ENCODE peak calls at places on chromosomes 3 and 15, in six cellular contexts. One of them, this sample, is unnamed.

GRCh38 chr15:63403254-63403945 is 21.8 kb upstream of the CA12 start:
- DNase-seq in endodermal cell: no peak
- DNase-seq in CD4-positive, alpha-beta T cell: no peak
- DNase-seq in astrocyte of the spinal cord: no peak
- DNase-seq in body of pancreas: no peak
- DNase-seq in kidney epithelial cell: no peak
- DNase-seq in this sample: no peak

GRCh38 chr3:22988566-22988965 is 214.6 kb upstream of the UBE2E2 start:
- DNase-seq in endodermal cell: no peak
- DNase-seq in CD4-positive, alpha-beta T cell: no peak
- DNase-seq in body of pancreas: no peak
- DNase-seq in kidney epithelial cell: peak
- DNase-seq in astrocyte of the spinal cord: no peak
- DNase-seq in this sample: no peak

GRCh38 chr3:18018491-18019177 is 276.2 kb upstream of the TBC1D5 start:
- DNase-seq in astrocyte of the spinal cord: peak
- DNase-seq in CD4-positive, alpha-beta T cell: no peak
- DNase-seq in kidney epithelial cell: no peak
- DNase-seq in endodermal cell: no peak
- DNase-seq in body of pancreas: no peak
- DNase-seq in this sample: no peak

GRCh38 chr15:76206325-76206976 is 104.8 kb downstream of the ETFA start:
- DNase-seq in CD4-positive, alpha-beta T cell: no peak
- DNase-seq in kidney epithelial cell: peak
- DNase-seq in astrocyte of the spinal cord: peak
- DNase-seq in body of pancreas: peak
- DNase-seq in endodermal cell: no peak
- DNase-seq in this sample: peak

GRCh38 chr3:132342615-132343014 is 25.4 kb downstream of the ACP3 start:
- DNase-seq in body of pancreas: no peak
- DNase-seq in endodermal cell: no peak
- DNase-seq in kidney epithelial cell: no peak
- DNase-seq in astrocyte of the spinal cord: no peak
- DNase-seq in CD4-positive, alpha-beta T cell: no peak
- DNase-seq in this sample: no peak

GRCh38 chr3:126472277-126473006 is 3.2 kb downstream of the ZXDC start:
- DNase-seq in CD4-positive, alpha-beta T cell: no peak
- DNase-seq in endodermal cell: no peak
- DNase-seq in kidney epithelial cell: peak
- DNase-seq in astrocyte of the spinal cord: peak
- DNase-seq in body of pancreas: peak
- DNase-seq in this sample: no peak

GRCh38 chr15:62985768-62986167 is 56.8 kb upstream of the TPM1 start:
- DNase-seq in endodermal cell: no peak
- DNase-seq in astrocyte of the spinal cord: peak
- DNase-seq in body of pancreas: no peak
- DNase-seq in CD4-positive, alpha-beta T cell: no peak
- DNase-seq in kidney epithelial cell: no peak
- DNase-seq in this sample: peak

GRCh38 chr3:189488241-189488767 is 142.9 kb upstream of the TP63 start:
- DNase-seq in body of pancreas: no peak
- DNase-seq in astrocyte of the spinal cord: peak
- DNase-seq in kidney epithelial cell: no peak
- DNase-seq in CD4-positive, alpha-beta T cell: no peak
- DNase-seq in endodermal cell: peak
- DNase-seq in this sample: no peak

GRCh38 chr15:55618396-55618795 is 30.3 kb upstream of the PYGO1 start:
- DNase-seq in body of pancreas: no peak
- DNase-seq in endodermal cell: no peak
- DNase-seq in astrocyte of the spinal cord: no peak
- DNase-seq in CD4-positive, alpha-beta T cell: no peak
- DNase-seq in kidney epithelial cell: no peak
- DNase-seq in this sample: no peak

GRCh38 chr15:75836953-75837321 is 6.3 kb upstream of the UBE2Q2 start:
- DNase-seq in astrocyte of the spinal cord: peak
- DNase-seq in kidney epithelial cell: peak
- DNase-seq in endodermal cell: no peak
- DNase-seq in body of pancreas: no peak
- DNase-seq in CD4-positive, alpha-beta T cell: no peak
- DNase-seq in this sample: no peak

GRCh38 chr3:58369876-58370275 is 37.2 kb downstream of the PXK start:
- DNase-seq in kidney epithelial cell: no peak
- DNase-seq in body of pancreas: no peak
- DNase-seq in endodermal cell: no peak
- DNase-seq in astrocyte of the spinal cord: no peak
- DNase-seq in CD4-positive, alpha-beta T cell: no peak
- DNase-seq in this sample: no peak

GRCh38 chr15:92878593-92879053 is 21.5 kb upstream of the CHD2 start:
- DNase-seq in CD4-positive, alpha-beta T cell: no peak
- DNase-seq in astrocyte of the spinal cord: no peak
- DNase-seq in body of pancreas: peak
- DNase-seq in kidney epithelial cell: no peak
- DNase-seq in endodermal cell: no peak
- DNase-seq in this sample: no peak

GRCh38 chr3:64184621-64185020 is 40.6 kb downstream of the PRICKLE2 start:
- DNase-seq in body of pancreas: no peak
- DNase-seq in CD4-positive, alpha-beta T cell: no peak
- DNase-seq in kidney epithelial cell: no peak
- DNase-seq in endodermal cell: no peak
- DNase-seq in astrocyte of the spinal cord: peak
- DNase-seq in this sample: no peak

GRCh38 chr15:64232400-64232799 is 69.6 kb upstream of the PPIB start:
- DNase-seq in CD4-positive, alpha-beta T cell: no peak
- DNase-seq in endodermal cell: no peak
- DNase-seq in kidney epithelial cell: peak
- DNase-seq in astrocyte of the spinal cord: peak
- DNase-seq in body of pancreas: no peak
- DNase-seq in this sample: no peak

GRCh38 chr3:195777975-195778374 is 33.8 kb downstream of the MUC4 start:
- DNase-seq in astrocyte of the spinal cord: no peak
- DNase-seq in endodermal cell: no peak
- DNase-seq in CD4-positive, alpha-beta T cell: peak
- DNase-seq in kidney epithelial cell: no peak
- DNase-seq in body of pancreas: no peak
- DNase-seq in this sample: no peak

GRCh38 chr3:71591106-71591505 is 7.6 kb upstream of the FOXP1 start:
- DNase-seq in endodermal cell: no peak
- DNase-seq in body of pancreas: no peak
- DNase-seq in kidney epithelial cell: no peak
- DNase-seq in astrocyte of the spinal cord: no peak
- DNase-seq in CD4-positive, alpha-beta T cell: no peak
- DNase-seq in this sample: no peak

GRCh38 chr15:51117270-51117669 is 22.6 kb upstream of the TNFAIP8L3 start:
- DNase-seq in body of pancreas: no peak
- DNase-seq in astrocyte of the spinal cord: peak
- DNase-seq in CD4-positive, alpha-beta T cell: no peak
- DNase-seq in kidney epithelial cell: peak
- DNase-seq in endodermal cell: no peak
- DNase-seq in this sample: no peak

GRCh38 chr3:123421353-123422174 is 27.3 kb downstream of the ADCY5 start:
- DNase-seq in CD4-positive, alpha-beta T cell: no peak
- DNase-seq in kidney epithelial cell: no peak
- DNase-seq in endodermal cell: no peak
- DNase-seq in body of pancreas: peak
- DNase-seq in astrocyte of the spinal cord: no peak
- DNase-seq in this sample: no peak

GRCh38 chr15:82663186-82663600 is 16.0 kb upstream of the CPEB1 start:
- DNase-seq in endodermal cell: peak
- DNase-seq in kidney epithelial cell: peak
- DNase-seq in astrocyte of the spinal cord: peak
- DNase-seq in body of pancreas: peak
- DNase-seq in CD4-positive, alpha-beta T cell: peak
- DNase-seq in this sample: peak

GRCh38 chr3:71294919-71295318 is 288.6 kb downstream of the FOXP1 start:
- DNase-seq in endodermal cell: no peak
- DNase-seq in kidney epithelial cell: peak
- DNase-seq in CD4-positive, alpha-beta T cell: no peak
- DNase-seq in astrocyte of the spinal cord: no peak
- DNase-seq in body of pancreas: no peak
- DNase-seq in this sample: no peak

GRCh38 chr3:51711352-51712019 is 4.6 kb downstream of the GRM2 start:
- DNase-seq in body of pancreas: no peak
- DNase-seq in kidney epithelial cell: no peak
- DNase-seq in CD4-positive, alpha-beta T cell: no peak
- DNase-seq in astrocyte of the spinal cord: no peak
- DNase-seq in endodermal cell: no peak
- DNase-seq in this sample: peak

GRCh38 chr15:69860921-69861320 is 236.8 kb downstream of the TLE3 start:
- DNase-seq in body of pancreas: no peak
- DNase-seq in CD4-positive, alpha-beta T cell: no peak
- DNase-seq in astrocyte of the spinal cord: no peak
- DNase-seq in endodermal cell: no peak
- DNase-seq in kidney epithelial cell: no peak
- DNase-seq in this sample: no peak

GRCh38 chr15:67765706-67766105 is 59.6 kb upstream of the SKOR1 start:
- DNase-seq in endodermal cell: no peak
- DNase-seq in CD4-positive, alpha-beta T cell: no peak
- DNase-seq in kidney epithelial cell: no peak
- DNase-seq in astrocyte of the spinal cord: no peak
- DNase-seq in body of pancreas: no peak
- DNase-seq in this sample: no peak

DNA sequence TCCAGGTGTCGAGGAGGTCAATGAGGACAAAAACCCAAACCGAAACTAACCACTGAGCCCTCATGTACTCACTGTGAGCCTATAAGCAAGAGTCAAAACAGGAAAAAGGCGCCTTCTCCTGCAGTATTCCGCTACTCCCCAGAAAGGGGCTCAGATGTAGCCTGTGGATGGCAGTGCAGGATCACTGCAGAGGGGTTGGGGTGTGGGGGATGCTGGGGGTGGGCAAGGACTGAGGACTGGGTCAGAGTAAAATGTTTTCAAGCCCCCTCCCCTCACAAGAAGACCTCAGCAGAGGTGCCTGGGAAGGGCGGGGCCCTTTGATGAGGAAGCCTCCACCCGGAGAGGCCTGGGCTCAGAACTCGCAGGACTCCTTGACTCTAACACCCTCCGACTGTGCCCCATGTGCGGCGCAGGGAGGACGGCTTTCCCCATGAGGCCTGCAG is 170.1 kb downstream of the OSBPL10 start:
- DNase-seq in body of pancreas: no peak
- DNase-seq in astrocyte of the spinal cord: no peak
- DNase-seq in endodermal cell: no peak
- DNase-seq in kidney epithelial cell: no peak
- DNase-seq in CD4-positive, alpha-beta T cell: no peak
- DNase-seq in this sample: no peak
- TF ChIP-seq CTCF in body of pancreas: no peak
- TF ChIP-seq CTCF in astrocyte of the spinal cord: no peak
- TF ChIP-seq CTCF in endodermal cell: peak
- TF ChIP-seq CTCF in kidney epithelial cell: no peak
- TF ChIP-seq CTCF in CD4-positive, alpha-beta T cell: no peak
- TF ChIP-seq CTCF in this sample: no peak

DNA sequence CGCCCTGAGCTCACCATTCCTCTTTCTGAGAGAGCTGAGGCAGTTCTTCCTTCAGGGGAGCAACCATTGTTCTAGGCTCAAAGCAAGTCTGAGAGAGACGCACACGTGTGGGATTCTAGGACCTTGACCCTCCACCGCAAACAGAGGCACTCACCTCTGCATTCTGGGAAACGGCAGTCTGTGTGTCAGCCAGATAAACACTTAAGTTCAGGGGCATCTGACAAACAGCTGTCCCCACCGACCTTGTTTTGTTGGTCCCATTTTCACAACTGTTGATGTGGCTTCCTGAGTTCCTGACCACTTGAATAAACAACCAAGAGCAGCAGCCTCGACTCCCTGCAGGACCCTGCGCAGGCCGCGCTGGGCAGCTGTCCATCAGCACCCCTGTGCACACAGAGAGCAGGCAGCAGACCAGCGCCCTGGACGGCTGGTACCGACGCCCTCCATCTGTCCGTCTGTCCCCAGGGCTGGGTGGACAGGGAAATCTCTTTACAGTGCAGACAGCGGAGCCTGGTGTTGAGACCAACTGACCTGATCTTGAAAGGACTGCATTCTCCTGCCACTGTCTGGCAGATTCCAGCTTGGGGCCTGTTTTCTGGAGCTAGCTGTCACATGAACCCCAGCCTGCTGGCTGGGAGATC is 64.1 kb downstream of the FAM43A start:
- DNase-seq in endodermal cell: no peak
- DNase-seq in kidney epithelial cell: no peak
- DNase-seq in astrocyte of the spinal cord: peak
- DNase-seq in body of pancreas: no peak
- DNase-seq in CD4-positive, alpha-beta T cell: no peak
- DNase-seq in this sample: no peak
- TF ChIP-seq CTCF in endodermal cell: no peak
- TF ChIP-seq CTCF in kidney epithelial cell: no peak
- TF ChIP-seq CTCF in astrocyte of the spinal cord: no peak
- TF ChIP-seq CTCF in body of pancreas: no peak
- TF ChIP-seq CTCF in CD4-positive, alpha-beta T cell: no peak
- TF ChIP-seq CTCF in this sample: no peak

DNA sequence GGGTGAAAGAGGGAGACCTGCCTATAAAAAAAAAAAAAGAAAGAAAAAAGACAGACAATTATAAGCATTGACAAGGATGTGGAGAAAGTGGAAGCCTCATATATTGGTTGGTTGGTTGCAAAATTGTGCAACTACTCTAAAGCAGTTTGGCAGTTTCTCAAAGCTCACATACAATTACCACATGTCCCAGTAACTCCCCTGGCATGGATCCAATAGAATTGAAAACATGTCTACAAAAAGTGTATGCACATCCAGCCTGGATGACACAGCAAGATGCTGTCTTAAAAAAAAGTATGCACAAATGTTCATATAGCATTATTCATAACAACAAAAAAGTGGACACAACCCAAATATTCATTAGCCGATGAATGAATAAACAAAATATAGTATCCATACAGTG is 19.5 kb downstream of the SETMAR start:
- DNase-seq in astrocyte of the spinal cord: peak
- DNase-seq in endodermal cell: no peak
- DNase-seq in body of pancreas: no peak
- DNase-seq in CD4-positive, alpha-beta T cell: no peak
- DNase-seq in kidney epithelial cell: no peak
- DNase-seq in this sample: no peak
- TF ChIP-seq CTCF in astrocyte of the spinal cord: no peak
- TF ChIP-seq CTCF in endodermal cell: no peak
- TF ChIP-seq CTCF in body of pancreas: no peak
- TF ChIP-seq CTCF in CD4-positive, alpha-beta T cell: no peak
- TF ChIP-seq CTCF in kidney epithelial cell: no peak
- TF ChIP-seq CTCF in this sample: no peak

DNA sequence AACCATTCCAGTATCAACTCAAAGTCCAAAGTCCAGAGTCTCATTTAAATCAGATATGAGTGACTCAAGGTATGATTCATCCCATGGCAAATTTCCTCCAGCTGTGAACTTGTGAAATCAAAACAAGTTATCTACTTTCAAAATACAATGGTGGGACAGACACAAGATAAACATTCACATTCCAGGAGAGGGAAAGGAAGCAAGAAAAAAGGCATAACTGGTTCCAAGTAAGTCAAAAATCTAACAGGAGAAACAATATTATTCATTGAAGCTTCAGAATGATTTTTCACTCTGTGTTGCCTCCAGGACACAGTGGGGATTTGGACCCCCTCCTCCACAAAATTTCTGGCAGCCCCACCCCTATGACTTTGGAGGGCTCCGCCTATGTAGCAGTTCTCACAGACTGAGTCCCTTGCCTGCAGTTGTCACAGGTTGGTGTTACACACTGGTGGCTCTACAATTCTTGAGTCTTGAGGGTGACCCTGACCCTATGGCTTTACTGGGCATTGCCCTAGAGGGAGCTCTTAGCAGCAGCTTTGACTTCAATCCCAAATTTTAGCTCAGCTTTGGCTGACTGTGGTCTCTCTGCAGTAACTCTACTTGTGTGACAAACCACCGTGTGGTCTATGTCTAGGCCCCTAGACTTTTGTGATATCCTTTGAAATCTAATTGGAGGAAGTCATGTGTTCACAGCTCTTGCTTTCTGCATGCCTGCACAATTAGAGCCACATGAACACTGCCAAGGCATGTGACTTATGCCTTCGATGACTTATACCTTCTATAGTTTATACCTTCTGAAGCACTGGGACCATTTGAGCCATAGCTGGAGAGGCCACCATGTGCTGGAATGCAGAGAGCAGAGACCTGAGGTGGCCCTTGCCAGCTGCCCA is 644.2 kb downstream of the GRM7 start:
- DNase-seq in CD4-positive, alpha-beta T cell: no peak
- DNase-seq in kidney epithelial cell: peak
- DNase-seq in endodermal cell: peak
- DNase-seq in astrocyte of the spinal cord: peak
- DNase-seq in body of pancreas: peak
- DNase-seq in this sample: no peak
- TF ChIP-seq CTCF in CD4-positive, alpha-beta T cell: no peak
- TF ChIP-seq CTCF in kidney epithelial cell: no peak
- TF ChIP-seq CTCF in endodermal cell: peak
- TF ChIP-seq CTCF in astrocyte of the spinal cord: no peak
- TF ChIP-seq CTCF in body of pancreas: no peak
- TF ChIP-seq CTCF in this sample: no peak